ENCODE peak calls at places on chromosome 13, in nine cellular contexts. K is body of pancreas, S is thoracic aorta, E is neural progenitor cell, N is left lung, Z is Caco-2, O is thyroid gland, X is tibial nerve, T is OCI-LY7. C is an unnamed sample. For H3K36me3 and H3K4me1, the result is how much of the 10 kb centered on the place peaks cover.

GRCh38 chr13:64441740-64442139 is 2788.4 kb downstream of the PCDH9 start:
- DNase-seq in K (no peak), S (no peak), E (no peak), N (no peak), Z (no peak), O (no peak), X (no peak), T (no peak), C (no peak)

GRCh38 chr13:67238861-67239260 is 8.7 kb upstream of the PCDH9 start:
- DNase-seq in K (no peak), S (no peak), E (no peak), N (no peak), Z (no peak), O (no peak), X (no peak), T (no peak), C (no peak)

GRCh38 chr13:69970521-69970920 is 137.1 kb upstream of the ATXN8OS start:
- DNase-seq in K (no peak), S (no peak), E (no peak), N (no peak), Z (no peak), O (no peak), X (no peak), T (no peak), C (no peak)

GRCh38 chr13:79772811-79773210 is 291.9 kb downstream of the NDFIP2 start:
- DNase-seq in K (no peak), S (no peak), E (no peak), N (no peak), Z (no peak), O (no peak), X (no peak), T (no peak), C (no peak)

GRCh38 chr13:88434953-88435352 is 763.8 kb downstream of the SLITRK5 start:
- DNase-seq in K (no peak), S (no peak), E (no peak), N (no peak), Z (no peak), O (no peak), X (no peak), T (no peak), C (no peak)

GRCh38 chr13:48233886-48234488 is 981 bp downstream of the ITM2B start:
- DNase-seq in K (no peak), S (no peak), E (peak), N (no peak), Z (no peak), O (no peak), X (no peak), T (no peak), C (peak)

GRCh38 chr13:77213644-77214043 is 113.2 kb downstream of the MYCBP2 start:
- DNase-seq in K (no peak), S (no peak), E (no peak), N (no peak), Z (no peak), O (no peak), X (no peak), T (no peak), C (no peak)

GRCh38 chr13:31896427-31896826 is 135.1 kb upstream of the FRY start:
- DNase-seq in K (no peak), S (no peak), E (peak), N (no peak), Z (no peak), O (no peak), X (peak), T (no peak), C (no peak)

GRCh38 chr13:69331245-69331644 is 776.4 kb upstream of the ATXN8OS start:
- DNase-seq in K (no peak), S (no peak), E (no peak), N (no peak), Z (no peak), O (no peak), X (no peak), T (no peak), C (no peak)

GRCh38 chr13:99736541-99736940 is 235.0 kb downstream of the ZIC5 start:
- DNase-seq in K (no peak), S (no peak), E (no peak), N (no peak), Z (no peak), O (no peak), X (no peak), T (no peak), C (no peak)

GRCh38 chr13:79541426-79542049 is 60.6 kb downstream of the NDFIP2 start:
- DNase-seq in K (no peak), S (no peak), E (peak), N (no peak), Z (no peak), O (no peak), X (peak), T (peak), C (peak)

GRCh38 chr13:90531744-90532143 is 815.7 kb upstream of the MIR17HG start:
- DNase-seq in K (no peak), S (no peak), E (no peak), N (no peak), Z (no peak), O (no peak), X (no peak), T (no peak), C (no peak)

GRCh38 chr13:36918246-36919060 is 1.6 kb downstream of the SMAD9 start:
- DNase-seq in K (no peak), S (no peak), E (peak), N (no peak), Z (no peak), O (peak), X (peak), T (peak), C (no peak)

GRCh38 chr13:69291292-69291906 is 816.2 kb upstream of the ATXN8OS start:
- DNase-seq in K (no peak), S (no peak), E (peak), N (no peak), Z (no peak), O (no peak), X (no peak), T (peak), C (no peak)

GRCh38 chr13:74256969-74257368 is 122.8 kb upstream of the KLF12 start:
- DNase-seq in K (no peak), S (no peak), E (no peak), N (no peak), Z (no peak), O (no peak), X (no peak), T (no peak), C (no peak)

GRCh38 chr13:112629161-112629560 is 41.2 kb upstream of the TUBGCP3 start:
- DNase-seq in K (no peak), S (no peak), E (no peak), N (no peak), Z (no peak), O (no peak), X (no peak), T (no peak), C (no peak)

GRCh38 chr13:77698211-77699058 is 948 bp downstream of the SLAIN1 start:
- DNase-seq in K (peak), S (no peak), E (peak), N (peak), Z (no peak), O (peak), X (peak), T (peak), C (peak)

GRCh38 chr13:38819053-38819452 is 132.2 kb downstream of the FREM2 start:
- DNase-seq in K (peak), S (no peak), E (peak), N (no peak), Z (no peak), O (peak), X (peak), T (no peak), C (no peak)

GRCh38 chr13:27353166-27353583 is 71.2 kb upstream of the GTF3A start:
- DNase-seq in K (no peak), S (no peak), E (no peak), N (no peak), Z (no peak), O (no peak), X (no peak), T (peak), C (peak)

GRCh38 chr13:51286135-51287002 is 53.1 kb upstream of the SERPINE3 start:
- DNase-seq in K (peak), S (peak), E (peak), N (peak), Z (peak), O (peak), X (peak), T (peak), C (peak)
- H3K36me3 ChIP-seq in K (under half), S (under half), E (under half), N (under half), Z (under half), O (under half), X (under half), T (under half), C (under half)

GRCh38 chr13:25046985-25047660 is 48.8 kb upstream of the PABPC3 start:
- DNase-seq in K (no peak), S (no peak), E (peak), N (no peak), Z (no peak), O (no peak), X (no peak), T (no peak), C (no peak)
- H3K4me3 ChIP-seq in K (no peak), S (peak), E (peak), N (no peak), Z (no peak), O (no peak), X (peak), T (no peak), C (no peak)

DNA sequence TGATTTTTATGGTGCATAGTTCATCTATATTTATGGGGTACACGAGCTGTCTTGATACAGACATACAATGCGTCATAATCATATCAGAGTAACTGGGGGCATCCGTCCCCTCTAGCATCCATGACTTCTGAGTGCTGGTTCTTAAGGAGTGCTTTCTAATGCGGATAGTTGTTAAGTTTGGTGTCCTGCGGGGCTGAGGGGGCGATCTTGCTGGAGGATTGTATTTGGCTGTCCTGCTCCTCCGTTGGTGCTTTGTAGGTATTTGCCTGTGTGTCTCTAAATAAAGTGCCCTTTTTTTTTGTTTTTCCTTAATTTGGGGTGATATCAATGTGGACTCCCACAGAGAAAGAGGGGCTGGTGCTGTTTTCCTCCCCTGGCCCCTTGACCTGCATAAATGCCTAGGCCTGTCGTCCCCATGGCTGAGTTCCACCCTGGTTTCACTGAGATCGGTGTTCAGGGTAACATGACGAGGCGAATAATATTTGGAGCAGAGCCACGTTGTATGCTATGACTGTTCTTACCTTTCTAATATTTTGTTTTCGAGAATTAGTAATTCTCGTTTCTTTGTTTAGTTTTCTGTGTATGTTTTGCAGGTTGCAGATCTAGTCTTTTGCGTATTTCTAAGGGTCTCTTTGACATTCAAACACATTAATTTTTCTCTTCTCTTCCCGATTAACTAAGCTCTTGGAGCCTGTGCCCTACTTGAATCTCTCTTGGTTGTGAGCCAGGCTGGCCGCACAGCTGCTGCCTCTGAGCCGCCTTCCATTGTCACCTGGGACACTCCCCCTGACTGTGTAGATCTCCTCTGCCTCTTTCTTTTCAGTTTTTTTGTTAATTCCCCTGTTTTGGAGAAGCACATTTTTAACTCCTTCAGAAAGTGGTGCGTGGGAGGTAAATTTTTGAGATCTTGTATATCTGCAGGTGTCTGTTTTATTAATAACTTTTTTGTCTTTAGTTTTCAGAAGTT is 100.3 kb downstream of the ARHGEF7 start:
- DNase-seq in K (peak), S (no peak), E (peak), N (no peak), Z (no peak), O (peak), X (no peak), T (no peak), C (no peak)
- H3K4me1 ChIP-seq in K (under half), S (half or more), E (under half), N (under half), Z (under half), O (under half), X (under half), T (under half), C (under half)

GRCh38 chr13:19984430-19985218 is 26.1 kb downstream of the ZMYM2 start:
- DNase-seq in K (no peak), S (no peak), E (peak), N (no peak), Z (no peak), O (peak), X (no peak), T (peak), C (peak)
- H3K36me3 ChIP-seq in K (under half), S (under half), E (under half), N (under half), Z (under half), O (under half), X (under half), T (under half), C (under half)

GRCh38 chr13:109156181-109156935 is 526.9 kb downstream of the MYO16 start:
- DNase-seq in K (no peak), S (no peak), E (no peak), N (no peak), Z (no peak), O (peak), X (no peak), T (no peak), C (no peak)
- H3K4me3 ChIP-seq in K (no peak), S (peak), E (no peak), N (no peak), Z (no peak), O (no peak), X (no peak), T (no peak), C (no peak)

GRCh38 chr13:33441015-33441414 is 155.5 kb upstream of the STARD13 start:
- DNase-seq in K (peak), S (no peak), E (peak), N (no peak), Z (no peak), O (peak), X (peak), T (no peak), C (peak)

GRCh38 chr13:33445024-33445423 is 159.5 kb upstream of the STARD13 start:
- DNase-seq in K (no peak), S (no peak), E (no peak), N (no peak), Z (no peak), O (no peak), X (no peak), T (no peak), C (peak)

GRCh38 chr13:33448889-33449288 is 163.3 kb upstream of the STARD13 start:
- DNase-seq in K (no peak), S (no peak), E (no peak), N (no peak), Z (no peak), O (no peak), X (no peak), T (no peak), C (no peak)

GRCh38 chr13:33446821-33447481 is 161.4 kb upstream of the STARD13 start:
- DNase-seq in K (peak), S (no peak), E (no peak), N (peak), Z (peak), O (no peak), X (no peak), T (no peak), C (no peak)

DNA sequence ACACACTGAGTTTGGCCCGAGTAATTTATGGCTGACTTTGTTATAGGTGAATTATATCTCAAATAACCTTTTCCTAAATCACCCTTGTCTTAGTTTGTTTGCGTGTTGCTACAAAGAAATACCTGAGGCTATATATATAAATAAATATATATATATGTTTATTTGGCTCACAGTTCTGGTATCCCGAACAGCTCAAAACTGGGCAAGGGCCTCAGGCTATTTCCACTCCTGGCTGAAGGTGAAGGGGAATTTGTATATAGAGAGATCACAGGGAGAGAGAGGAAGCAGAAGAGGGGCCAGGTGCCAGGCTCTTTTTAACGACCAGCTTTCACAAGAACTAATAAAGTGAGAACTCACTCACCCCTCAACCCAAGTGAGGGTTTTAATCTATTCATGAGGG is 159.9 kb upstream of the STARD13 start:
- DNase-seq in K (no peak), S (no peak), E (no peak), N (no peak), Z (no peak), O (no peak), X (no peak), T (no peak), C (no peak)
- H3K4me1 ChIP-seq in K (under half), S (under half), E (under half), N (under half), Z (under half), O (under half), X (under half), T (under half), C (under half)

GRCh38 chr13:49319555-49320350 is 72.0 kb downstream of the CDADC1 start:
- DNase-seq in K (no peak), S (no peak), E (no peak), N (no peak), Z (no peak), O (no peak), X (no peak), T (peak), C (no peak)
- H3K36me3 ChIP-seq in K (under half), S (under half), E (under half), N (under half), Z (under half), O (under half), X (under half), T (under half), C (under half)

GRCh38 chr13:93674337-93674755 is 447.7 kb downstream of the GPC6 start:
- DNase-seq in K (no peak), S (no peak), E (no peak), N (no peak), Z (no peak), O (no peak), X (no peak), T (no peak), C (no peak)
- H3K4me3 ChIP-seq in K (no peak), S (no peak), E (no peak), N (no peak), Z (no peak), O (no peak), X (no peak), T (no peak), C (no peak)

DNA sequence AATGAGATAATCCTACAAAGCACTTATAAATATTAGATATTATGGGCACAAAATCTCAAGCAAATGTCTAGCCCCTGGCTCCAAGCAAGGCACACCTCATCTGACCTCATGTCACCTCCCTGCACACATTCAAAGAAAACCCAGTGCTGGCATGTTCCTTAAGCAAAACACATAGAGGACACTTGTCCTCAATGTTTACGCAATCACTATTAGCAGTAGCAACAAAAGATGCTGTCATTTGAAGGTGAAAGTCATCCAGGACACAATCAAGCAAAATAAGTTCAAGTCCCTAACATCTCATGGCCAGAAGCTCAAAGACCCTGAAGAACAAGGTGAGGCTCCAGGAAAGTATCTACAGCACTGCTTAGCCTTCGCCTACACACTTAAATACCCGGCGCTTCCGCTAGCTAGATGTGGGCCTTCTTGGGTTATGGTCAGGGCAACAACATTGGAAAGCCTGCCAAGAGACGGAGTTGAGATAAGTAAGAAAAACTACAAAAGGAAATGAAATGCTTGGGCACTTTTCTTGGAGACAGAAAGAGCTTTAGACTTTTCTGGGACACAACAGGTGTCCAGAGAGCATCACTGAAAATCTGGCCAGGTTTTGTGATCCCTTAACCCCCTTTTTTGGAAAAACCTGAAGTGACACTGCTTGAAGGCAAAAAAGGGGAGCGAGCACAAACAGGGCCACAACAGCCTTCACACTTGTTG is 85.7 kb downstream of the FOXO1 start:
- DNase-seq in K (peak), S (no peak), E (no peak), N (no peak), Z (no peak), O (peak), X (no peak), T (peak), C (no peak)
- H3K4me1 ChIP-seq in K (half or more), S (under half), E (under half), N (under half), Z (under half), O (half or more), X (under half), T (half or more), C (under half)

DNA sequence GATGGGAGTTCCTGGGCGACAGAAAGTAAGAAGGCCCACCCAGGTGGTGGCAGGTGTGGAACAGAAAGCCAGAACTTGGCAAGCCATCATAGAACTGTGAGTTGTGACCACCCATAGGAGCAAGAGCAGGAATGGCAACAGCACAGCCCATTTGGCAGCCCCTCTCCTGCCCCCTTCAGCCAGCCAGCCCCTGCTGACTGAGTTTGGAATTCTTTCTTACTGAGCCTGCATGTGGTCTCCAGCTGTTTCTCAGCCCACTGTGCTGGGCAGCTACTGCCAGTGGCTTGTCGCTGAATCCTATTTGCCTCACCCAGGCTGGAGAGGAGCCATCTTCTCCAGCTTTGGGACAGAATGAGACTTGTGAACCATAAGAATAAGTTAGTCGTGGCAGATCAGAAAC is 28.3 kb downstream of the CNMD start:
- DNase-seq in K (no peak), S (no peak), E (peak), N (no peak), Z (no peak), O (no peak), X (no peak), T (no peak), C (no peak)
- H3K36me3 ChIP-seq in K (under half), S (under half), E (under half), N (under half), Z (under half), O (under half), X (under half), T (under half), C (under half)

C was measured in small intestine.